ENCODE peak calls at places on chromosomes 13 and 19, in six cellular contexts. X, Z, M, Q, W and H are unnamed samples.

GRCh38 chr13:62014299-62014698 is 598.6 kb upstream of the PCDH20 start:
- DNase-seq in X (peak; percentile 8), Z (peak; percentile 6), M (peak; percentile 12), Q (peak; percentile 38), W (no peak), H (no peak)

GRCh38 chr19:53772943-53773342 is 51.2 kb downstream of the NLRP12 start:
- DNase-seq in X (peak; percentile 71), Z (peak; percentile 38), M (peak; percentile 55), Q (peak; percentile 95), W (peak; percentile 38), H (peak; percentile 8)

GRCh38 chr13:40126301-40127085 is 471.0 kb downstream of the COG6 start:
- DNase-seq in X (no peak), Z (no peak), M (no peak), Q (no peak), W (no peak), H (no peak)

GRCh38 chr13:32016119-32016518 is 15.5 kb upstream of the FRY start:
- DNase-seq in X (no peak), Z (no peak), M (no peak), Q (no peak), W (no peak), H (no peak)

GRCh38 chr13:110445722-110446569 is 115.6 kb downstream of the RAB20 start:
- DNase-seq in X (no peak), Z (no peak), M (no peak), Q (no peak), W (no peak), H (no peak)

GRCh38 chr13:20487927-20488326 is 37.7 kb downstream of the CRYL1 start:
- DNase-seq in X (no peak), Z (no peak), M (no peak), Q (no peak), W (no peak), H (no peak)

GRCh38 chr19:10735741-10736140 is 17.9 kb downstream of the DNM2 start:
- DNase-seq in X (no peak), Z (no peak), M (no peak), Q (no peak), W (no peak), H (no peak)

GRCh38 chr13:20390526-20391175 is 135.0 kb downstream of the CRYL1 start:
- DNase-seq in X (no peak), Z (no peak), M (no peak), Q (no peak), W (no peak), H (no peak)

GRCh38 chr13:23020246-23020843 is 160.4 kb upstream of the SGCG start:
- DNase-seq in X (peak; percentile 62), Z (peak; percentile 1), M (peak; percentile 38), Q (peak; percentile 71), W (peak; percentile 26), H (peak; percentile 7)

GRCh38 chr13:114130131-114130707 is 2.2 kb downstream of the RASA3 start:
- DNase-seq in X (no peak), Z (no peak), M (no peak), Q (no peak), W (no peak), H (no peak)

GRCh38 chr13:113629814-113630213 is 28.2 kb downstream of the ATP4B start:
- DNase-seq in X (no peak), Z (no peak), M (no peak), Q (no peak), W (no peak), H (no peak)

GRCh38 chr19:48551437-48552302 is at the start of gene SULT2B1:
- DNase-seq in X (no peak), Z (peak; percentile 72), M (peak; percentile 39), Q (no peak), W (no peak), H (no peak)

GRCh38 chr19:49570997-49571676 is 9.2 kb downstream of the NOSIP start:
- DNase-seq in X (no peak), Z (no peak), M (no peak), Q (peak; percentile 57), W (peak; percentile 27), H (peak; percentile 34)

GRCh38 chr19:6532244-6532999 is 1.6 kb downstream of the TNFSF9 start:
- DNase-seq in X (no peak), Z (no peak), M (no peak), Q (no peak), W (peak; percentile 74), H (peak; percentile 65)
- TF ChIP-seq REST in X (no peak), Z (no peak), M (no peak), Q (no peak), W (no peak), H (no peak)

GRCh38 chr19:46210634-46211033 is 18.9 kb upstream of the IGFL1 start:
- DNase-seq in X (no peak), Z (no peak), M (no peak), Q (no peak), W (no peak), H (no peak)
- H3K27ac ChIP-seq in X (no peak overlapping the region), Z (peak overlapping the region; percentile 80), M (no peak overlapping the region), Q (peak overlapping the region; percentile 81), W (no peak overlapping the region), H (no peak overlapping the region)

DNA sequence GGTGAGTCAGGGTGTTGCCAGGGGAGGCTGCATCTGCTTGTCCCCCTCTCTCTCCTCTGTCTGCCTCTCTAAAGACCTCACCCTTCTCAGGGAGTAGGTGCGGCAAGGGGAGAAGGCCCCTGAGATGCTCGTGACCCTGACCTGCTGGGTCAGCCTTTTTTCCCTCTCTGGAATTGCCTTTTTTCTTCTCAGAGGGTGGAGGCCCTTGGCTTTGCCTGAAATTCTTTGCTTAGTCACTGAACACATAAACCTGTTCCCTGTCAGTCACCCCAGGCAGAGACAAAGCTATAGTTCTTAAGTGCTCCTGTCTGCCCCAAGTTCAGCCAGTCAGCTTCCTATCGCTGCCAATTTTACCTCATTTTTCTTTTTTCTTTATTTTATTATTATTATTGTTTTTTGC is 35.2 kb upstream of the PEG3 start:
- DNase-seq in X (no peak), Z (no peak), M (no peak), Q (no peak), W (no peak), H (no peak)
- TF ChIP-seq REST in X (no peak), Z (no peak), M (no peak), Q (no peak), W (no peak), H (no peak)

DNA sequence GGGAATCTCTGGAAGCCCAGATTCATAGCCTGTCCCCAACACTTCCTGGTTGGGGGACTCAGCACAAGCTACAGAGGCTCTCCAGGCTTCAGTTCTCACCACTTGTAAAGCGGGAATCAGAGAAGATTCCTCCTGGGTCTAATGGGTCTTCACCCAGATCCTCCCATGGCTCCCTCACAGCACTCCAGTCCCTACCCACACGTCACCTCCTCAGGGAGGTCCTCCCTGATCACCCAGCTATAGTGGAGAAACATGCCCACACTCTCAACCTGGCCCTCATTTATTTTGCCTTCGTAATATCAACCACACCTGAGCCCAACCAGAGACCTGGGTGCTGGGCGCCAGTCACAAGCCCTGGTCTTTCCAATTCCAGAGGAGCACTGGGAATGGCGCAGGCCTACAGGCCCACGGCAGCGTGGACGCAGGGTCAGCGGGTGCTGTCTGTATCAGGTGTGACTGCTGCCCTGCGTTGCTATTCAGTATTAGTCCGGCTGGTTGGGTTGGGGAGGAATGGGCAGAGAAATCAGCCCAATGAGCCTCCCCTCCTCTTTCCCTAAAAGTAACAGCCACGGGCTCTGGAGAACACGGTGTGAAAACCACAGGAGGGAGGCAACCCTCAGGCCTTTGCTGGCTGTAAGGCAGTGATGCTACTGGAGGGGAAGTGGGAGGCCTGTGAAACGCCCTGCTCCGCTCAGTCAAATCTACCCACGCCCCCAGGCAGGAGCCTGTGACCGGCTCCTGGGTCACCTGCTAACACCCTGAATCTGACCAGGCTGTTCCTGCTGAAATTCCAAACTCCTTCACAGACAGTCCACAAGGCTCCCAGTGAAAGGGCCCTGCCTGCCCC is 5.2 kb downstream of the AKT2 start:
- DNase-seq in X (no peak), Z (no peak), M (peak; percentile 7), Q (no peak), W (no peak), H (no peak)
- H3K27ac ChIP-seq in X (peak overlapping the region; percentile 0), Z (no peak overlapping the region), M (no peak overlapping the region), Q (no peak overlapping the region), W (peak overlapping the region; percentile 45), H (no peak overlapping the region)

DNA sequence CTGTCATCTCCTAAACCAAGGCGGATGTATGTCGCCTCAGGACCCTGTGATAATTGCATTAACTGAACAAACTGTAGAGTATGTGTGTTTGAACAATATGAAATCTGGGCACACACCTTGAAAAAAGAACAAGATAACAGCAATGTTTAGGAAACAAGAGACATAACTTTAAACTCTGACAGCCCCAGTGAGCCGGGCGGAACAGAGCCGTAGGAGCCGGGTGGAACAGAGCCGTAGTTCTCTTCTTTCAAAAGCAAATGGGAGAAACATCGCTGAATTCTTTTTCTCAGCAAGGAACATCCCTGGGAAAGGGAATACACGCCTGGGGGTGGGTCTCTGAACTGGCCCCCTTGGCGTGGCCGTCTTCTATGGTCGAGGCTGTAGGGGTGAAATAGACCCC is 31.8 kb upstream of the ZNF675 start:
- DNase-seq in X (no peak), Z (no peak), M (no peak), Q (peak; percentile 49), W (no peak), H (no peak)
- TF ChIP-seq REST in X (no peak), Z (no peak), M (no peak), Q (no peak), W (no peak), H (no peak)

DNA sequence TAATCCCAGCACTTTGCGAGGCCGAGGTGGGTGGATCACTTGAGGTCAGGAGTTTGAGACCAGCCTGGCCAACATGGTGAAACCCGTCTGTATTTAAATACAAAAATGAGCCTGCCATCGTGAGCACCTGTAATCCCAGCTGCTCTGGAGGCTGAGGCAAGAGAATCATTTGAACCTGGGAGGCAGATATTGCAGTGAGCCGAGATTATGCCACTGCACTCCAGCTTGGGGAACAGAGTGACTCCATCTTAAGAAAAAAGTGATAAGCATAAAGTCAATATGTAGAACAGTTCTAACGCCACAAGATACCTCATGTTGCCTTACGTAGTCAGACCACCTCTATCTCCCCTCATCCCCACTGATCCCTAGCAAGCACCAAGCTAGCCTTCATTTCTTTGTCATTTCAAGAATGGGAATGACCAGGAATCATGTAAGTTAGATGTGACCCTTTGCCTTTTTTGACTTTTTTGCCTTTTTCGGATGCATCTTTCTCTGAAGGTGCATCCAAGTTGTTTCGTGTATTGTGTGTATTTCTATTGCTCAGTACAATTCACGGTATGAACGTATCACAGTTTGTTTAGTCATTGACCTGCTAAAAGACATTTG is 6.4 kb downstream of the RPL21 start:
- DNase-seq in X (no peak), Z (no peak), M (no peak), Q (no peak), W (no peak), H (no peak)
- H3K27ac ChIP-seq in X (peak overlapping the region; percentile 61), Z (no peak overlapping the region), M (no peak overlapping the region), Q (peak overlapping the region; percentile 89), W (peak overlapping the region; percentile 52), H (peak overlapping the region; percentile 24)